ENCODE peak calls at places on chromosomes 4 and X, in six cellular contexts. One of them, this sample, is unnamed.

GRCh38 chrX:132614297-132614696 is 125.5 kb upstream of the MBNL3 start:
- DNase-seq in A549: no peak
- DNase-seq in breast epithelium: no peak
- DNase-seq in HFFc6: no peak
- DNase-seq in NCI-H2081: no peak
- DNase-seq in left ventricle myocardium superior: no peak
- DNase-seq in this sample: no peak

GRCh38 chrX:130216312-130216711 is 44.5 kb downstream of the RAB33A start:
- DNase-seq in HFFc6: peak
- DNase-seq in NCI-H2081: no peak
- DNase-seq in A549: no peak
- DNase-seq in breast epithelium: no peak
- DNase-seq in left ventricle myocardium superior: no peak
- DNase-seq in this sample: no peak

GRCh38 chr4:183182873-183183725 is 84.0 kb downstream of the WWC2 start:
- DNase-seq in left ventricle myocardium superior: no peak
- DNase-seq in NCI-H2081: peak
- DNase-seq in breast epithelium: no peak
- DNase-seq in HFFc6: peak
- DNase-seq in A549: no peak
- DNase-seq in this sample: peak

GRCh38 chrX:69305333-69306062 is 140.2 kb upstream of the PJA1 start:
- DNase-seq in HFFc6: no peak
- DNase-seq in NCI-H2081: no peak
- DNase-seq in left ventricle myocardium superior: no peak
- DNase-seq in breast epithelium: no peak
- DNase-seq in A549: no peak
- DNase-seq in this sample: no peak

GRCh38 chr4:68954126-68954525 is 2.5 kb upstream of the UGT2A3 start:
- DNase-seq in left ventricle myocardium superior: no peak
- DNase-seq in NCI-H2081: no peak
- DNase-seq in HFFc6: no peak
- DNase-seq in breast epithelium: no peak
- DNase-seq in A549: no peak
- DNase-seq in this sample: no peak

GRCh38 chrX:100864967-100865366 is 9.2 kb downstream of the NOX1 start:
- DNase-seq in NCI-H2081: no peak
- DNase-seq in breast epithelium: no peak
- DNase-seq in A549: no peak
- DNase-seq in left ventricle myocardium superior: no peak
- DNase-seq in HFFc6: peak
- DNase-seq in this sample: no peak

GRCh38 chrX:4263005-4263404 is 549.6 kb upstream of the PRKX start:
- DNase-seq in left ventricle myocardium superior: no peak
- DNase-seq in A549: peak
- DNase-seq in HFFc6: no peak
- DNase-seq in NCI-H2081: no peak
- DNase-seq in breast epithelium: no peak
- DNase-seq in this sample: no peak

GRCh38 chr4:139453041-139453370 is 915 bp upstream of the RAB33B start:
- DNase-seq in breast epithelium: peak
- DNase-seq in left ventricle myocardium superior: no peak
- DNase-seq in HFFc6: peak
- DNase-seq in NCI-H2081: peak
- DNase-seq in A549: peak
- DNase-seq in this sample: peak

GRCh38 chrX:38768079-38768478 is 33.2 kb upstream of the MID1IP1 start:
- DNase-seq in NCI-H2081: peak
- DNase-seq in HFFc6: peak
- DNase-seq in left ventricle myocardium superior: no peak
- DNase-seq in breast epithelium: no peak
- DNase-seq in A549: no peak
- DNase-seq in this sample: peak

GRCh38 chr4:32087211-32087610 is 1367.0 kb downstream of the PCDH7 start:
- DNase-seq in breast epithelium: no peak
- DNase-seq in left ventricle myocardium superior: no peak
- DNase-seq in NCI-H2081: no peak
- DNase-seq in A549: no peak
- DNase-seq in HFFc6: no peak
- DNase-seq in this sample: no peak